ENCODE peak calls at places on chromosome 9, in eight cellular contexts. One of them, this sample, is unnamed.

GRCh38 chr9:35746583-35746982 is 2.4 kb downstream of the GBA2 start:
- DNase-seq in heart left ventricle: no peak
- DNase-seq in lower leg skin: no peak
- DNase-seq in vagina: no peak
- DNase-seq in gastrocnemius medialis: no peak
- DNase-seq in H54: no peak
- DNase-seq in adrenal gland: no peak
- DNase-seq in stomach: no peak
- DNase-seq in this sample: no peak

GRCh38 chr9:127751269-127752054 is 16.4 kb upstream of the TOR2A start:
- DNase-seq in heart left ventricle: no peak
- DNase-seq in lower leg skin: no peak
- DNase-seq in vagina: no peak
- DNase-seq in gastrocnemius medialis: no peak
- DNase-seq in H54: peak; percentile 67
- DNase-seq in adrenal gland: no peak
- DNase-seq in stomach: no peak
- DNase-seq in this sample: no peak

GRCh38 chr9:110847661-110848060 is 179.1 kb downstream of the MUSK start:
- DNase-seq in heart left ventricle: no peak
- DNase-seq in lower leg skin: no peak
- DNase-seq in vagina: no peak
- DNase-seq in gastrocnemius medialis: no peak
- DNase-seq in H54: no peak
- DNase-seq in adrenal gland: no peak
- DNase-seq in stomach: no peak
- DNase-seq in this sample: no peak

GRCh38 chr9:98726735-98727134 is 18.0 kb upstream of the GABBR2 start:
- DNase-seq in heart left ventricle: no peak
- DNase-seq in lower leg skin: peak; percentile 21
- DNase-seq in vagina: no peak
- DNase-seq in gastrocnemius medialis: peak; percentile 21
- DNase-seq in H54: no peak
- DNase-seq in adrenal gland: no peak
- DNase-seq in stomach: no peak
- DNase-seq in this sample: no peak

GRCh38 chr9:12718482-12719026 is 25.4 kb downstream of the TYRP1 start:
- DNase-seq in heart left ventricle: no peak
- DNase-seq in lower leg skin: no peak
- DNase-seq in vagina: no peak
- DNase-seq in gastrocnemius medialis: no peak
- DNase-seq in H54: no peak
- DNase-seq in adrenal gland: no peak
- DNase-seq in stomach: no peak
- DNase-seq in this sample: no peak

GRCh38 chr9:38768351-38768761 is 48.4 kb upstream of the FAM240B start:
- DNase-seq in heart left ventricle: no peak
- DNase-seq in lower leg skin: no peak
- DNase-seq in vagina: no peak
- DNase-seq in gastrocnemius medialis: no peak
- DNase-seq in H54: no peak
- DNase-seq in adrenal gland: no peak
- DNase-seq in stomach: no peak
- DNase-seq in this sample: no peak

GRCh38 chr9:96398582-96399334 is 15.2 kb upstream of the SLC35D2 start:
- DNase-seq in heart left ventricle: no peak
- DNase-seq in lower leg skin: no peak
- DNase-seq in vagina: no peak
- DNase-seq in gastrocnemius medialis: no peak
- DNase-seq in H54: no peak
- DNase-seq in adrenal gland: no peak
- DNase-seq in stomach: peak; percentile 21
- DNase-seq in this sample: no peak

GRCh38 chr9:97412628-97413382 is 909 bp downstream of the TDRD7 start:
- DNase-seq in heart left ventricle: no peak
- DNase-seq in lower leg skin: no peak
- DNase-seq in vagina: no peak
- DNase-seq in gastrocnemius medialis: no peak
- DNase-seq in H54: peak; percentile 67
- DNase-seq in adrenal gland: no peak
- DNase-seq in stomach: no peak
- DNase-seq in this sample: no peak

GRCh38 chr9:112371060-112371459 is 8.8 kb upstream of the HSDL2 start:
- DNase-seq in heart left ventricle: no peak
- DNase-seq in lower leg skin: no peak
- DNase-seq in vagina: no peak
- DNase-seq in gastrocnemius medialis: no peak
- DNase-seq in H54: no peak
- DNase-seq in adrenal gland: no peak
- DNase-seq in stomach: no peak
- DNase-seq in this sample: no peak

GRCh38 chr9:71762900-71763653 is 5.2 kb downstream of the CEMIP2 start:
- DNase-seq in heart left ventricle: no peak
- DNase-seq in lower leg skin: no peak
- DNase-seq in vagina: no peak
- DNase-seq in gastrocnemius medialis: no peak
- DNase-seq in H54: peak; percentile 27
- DNase-seq in adrenal gland: no peak
- DNase-seq in stomach: no peak
- DNase-seq in this sample: no peak

GRCh38 chr9:34430843-34431437 is 27.4 kb downstream of the FAM219A start:
- DNase-seq in heart left ventricle: peak; percentile 84
- DNase-seq in lower leg skin: no peak
- DNase-seq in vagina: no peak
- DNase-seq in gastrocnemius medialis: peak; percentile 87
- DNase-seq in H54: peak; percentile 38
- DNase-seq in adrenal gland: peak; percentile 73
- DNase-seq in stomach: peak; percentile 57
- DNase-seq in this sample: no peak

GRCh38 chr9:38017149-38017884 is 51.7 kb downstream of the SHB start:
- DNase-seq in heart left ventricle: peak; percentile 88
- DNase-seq in lower leg skin: no peak
- DNase-seq in vagina: no peak
- DNase-seq in gastrocnemius medialis: peak; percentile 74
- DNase-seq in H54: peak; percentile 22
- DNase-seq in adrenal gland: no peak
- DNase-seq in stomach: peak; percentile 84
- DNase-seq in this sample: peak; percentile 83

GRCh38 chr9:122370869-122371467 is at the start of gene PTGS1:
- DNase-seq in heart left ventricle: peak; percentile 61
- DNase-seq in lower leg skin: peak; percentile 89
- DNase-seq in vagina: no peak
- DNase-seq in gastrocnemius medialis: no peak
- DNase-seq in H54: no peak
- DNase-seq in adrenal gland: no peak
- DNase-seq in stomach: peak; percentile 68
- DNase-seq in this sample: no peak

GRCh38 chr9:90965911-90966290 is 164.3 kb downstream of the SYK start:
- DNase-seq in heart left ventricle: no peak
- DNase-seq in lower leg skin: no peak
- DNase-seq in vagina: no peak
- DNase-seq in gastrocnemius medialis: no peak
- DNase-seq in H54: no peak
- DNase-seq in adrenal gland: no peak
- DNase-seq in stomach: no peak
- DNase-seq in this sample: no peak

GRCh38 chr9:98288876-98289275 is 33.4 kb upstream of the TBC1D2 start:
- DNase-seq in heart left ventricle: no peak
- DNase-seq in lower leg skin: no peak
- DNase-seq in vagina: no peak
- DNase-seq in gastrocnemius medialis: no peak
- DNase-seq in H54: no peak
- DNase-seq in adrenal gland: no peak
- DNase-seq in stomach: no peak
- DNase-seq in this sample: no peak

GRCh38 chr9:21096172-21096900 is 18.6 kb upstream of the IFNB1 start:
- DNase-seq in heart left ventricle: no peak
- DNase-seq in lower leg skin: no peak
- DNase-seq in vagina: no peak
- DNase-seq in gastrocnemius medialis: no peak
- DNase-seq in H54: no peak
- DNase-seq in adrenal gland: no peak
- DNase-seq in stomach: no peak
- DNase-seq in this sample: no peak

GRCh38 chr9:23821400-23822181 is 4.4 kb downstream of the ELAVL2 start:
- DNase-seq in heart left ventricle: no peak
- DNase-seq in lower leg skin: no peak
- DNase-seq in vagina: no peak
- DNase-seq in gastrocnemius medialis: no peak
- DNase-seq in H54: peak; percentile 51
- DNase-seq in adrenal gland: peak; percentile 42
- DNase-seq in stomach: peak; percentile 24
- DNase-seq in this sample: no peak

GRCh38 chr9:136845465-136846261 is 3.4 kb downstream of the AJM1 start:
- DNase-seq in heart left ventricle: no peak
- DNase-seq in lower leg skin: no peak
- DNase-seq in vagina: no peak
- DNase-seq in gastrocnemius medialis: no peak
- DNase-seq in H54: no peak
- DNase-seq in adrenal gland: no peak
- DNase-seq in stomach: no peak
- DNase-seq in this sample: no peak
- TF ChIP-seq POLR2A in heart left ventricle: no peak
- TF ChIP-seq POLR2A in lower leg skin: no peak
- TF ChIP-seq POLR2A in vagina: no peak
- TF ChIP-seq POLR2A in gastrocnemius medialis: no peak
- TF ChIP-seq POLR2A in H54: no peak
- TF ChIP-seq POLR2A in adrenal gland: no peak
- TF ChIP-seq POLR2A in stomach: no peak
- TF ChIP-seq POLR2A in this sample: no peak

GRCh38 chr9:129166962-129167557 is 11.0 kb downstream of the IER5L start:
- DNase-seq in heart left ventricle: peak; percentile 70
- DNase-seq in lower leg skin: peak; percentile 95
- DNase-seq in vagina: no peak
- DNase-seq in gastrocnemius medialis: peak; percentile 33
- DNase-seq in H54: peak; percentile 76
- DNase-seq in adrenal gland: peak; percentile 73
- DNase-seq in stomach: peak; percentile 95
- DNase-seq in this sample: peak; percentile 85
- TF ChIP-seq POLR2A in heart left ventricle: no peak
- TF ChIP-seq POLR2A in lower leg skin: no peak
- TF ChIP-seq POLR2A in vagina: no peak
- TF ChIP-seq POLR2A in gastrocnemius medialis: peak; percentile 20
- TF ChIP-seq POLR2A in H54: no peak
- TF ChIP-seq POLR2A in adrenal gland: peak; percentile 58
- TF ChIP-seq POLR2A in stomach: no peak
- TF ChIP-seq POLR2A in this sample: no peak

DNA sequence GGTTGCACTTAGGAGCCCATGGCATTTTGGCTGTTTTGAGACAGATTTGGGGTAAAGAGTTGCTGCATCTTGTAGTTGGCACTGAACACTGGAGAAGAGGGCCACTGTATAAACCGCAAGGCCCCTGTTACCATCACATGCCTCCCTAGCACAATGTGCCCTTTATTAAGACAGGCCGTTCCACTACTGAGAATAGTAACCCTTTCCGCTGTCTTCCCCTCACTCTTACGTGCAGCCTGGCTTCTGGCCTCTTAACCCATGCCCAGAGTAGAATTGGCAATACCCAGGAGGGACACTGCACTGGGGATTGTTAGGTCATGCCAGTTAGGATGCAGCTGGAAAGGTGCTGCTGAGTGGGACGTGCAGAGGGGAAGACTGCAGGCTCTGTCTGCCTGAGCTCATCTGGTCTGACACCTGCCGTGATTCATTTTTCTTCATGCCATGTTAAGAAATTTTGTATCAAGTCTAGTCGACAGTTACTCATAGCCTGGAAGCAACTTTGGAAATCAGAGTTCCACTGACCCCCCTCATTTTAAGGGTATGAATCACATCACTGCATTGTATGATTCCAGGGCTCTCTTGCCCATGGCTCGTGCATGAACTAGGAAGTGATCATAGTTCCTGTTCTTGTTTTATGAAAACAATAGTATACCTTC is 146.9 kb upstream of the DMRT1 start:
- DNase-seq in heart left ventricle: peak; percentile 79
- DNase-seq in lower leg skin: no peak
- DNase-seq in vagina: no peak
- DNase-seq in gastrocnemius medialis: peak; percentile 85
- DNase-seq in H54: no peak
- DNase-seq in adrenal gland: no peak
- DNase-seq in stomach: no peak
- DNase-seq in this sample: no peak
- TF ChIP-seq POLR2A in heart left ventricle: no peak
- TF ChIP-seq POLR2A in lower leg skin: no peak
- TF ChIP-seq POLR2A in vagina: no peak
- TF ChIP-seq POLR2A in gastrocnemius medialis: peak; percentile 53
- TF ChIP-seq POLR2A in H54: no peak
- TF ChIP-seq POLR2A in adrenal gland: peak; percentile 21
- TF ChIP-seq POLR2A in stomach: no peak
- TF ChIP-seq POLR2A in this sample: no peak

GRCh38 chr9:88685966-88686365 is 151.0 kb downstream of the NXNL2 start:
- DNase-seq in heart left ventricle: no peak
- DNase-seq in lower leg skin: no peak
- DNase-seq in vagina: no peak
- DNase-seq in gastrocnemius medialis: no peak
- DNase-seq in H54: no peak
- DNase-seq in adrenal gland: no peak
- DNase-seq in stomach: no peak
- DNase-seq in this sample: no peak
- TF ChIP-seq POLR2A in heart left ventricle: no peak
- TF ChIP-seq POLR2A in lower leg skin: no peak
- TF ChIP-seq POLR2A in vagina: no peak
- TF ChIP-seq POLR2A in gastrocnemius medialis: no peak
- TF ChIP-seq POLR2A in H54: no peak
- TF ChIP-seq POLR2A in adrenal gland: no peak
- TF ChIP-seq POLR2A in stomach: no peak
- TF ChIP-seq POLR2A in this sample: no peak

GRCh38 chr9:104144336-104144735 is 50.2 kb downstream of the SMC2 start:
- DNase-seq in heart left ventricle: no peak
- DNase-seq in lower leg skin: no peak
- DNase-seq in vagina: no peak
- DNase-seq in gastrocnemius medialis: no peak
- DNase-seq in H54: no peak
- DNase-seq in adrenal gland: no peak
- DNase-seq in stomach: no peak
- DNase-seq in this sample: no peak
- TF ChIP-seq POLR2A in heart left ventricle: no peak
- TF ChIP-seq POLR2A in lower leg skin: no peak
- TF ChIP-seq POLR2A in vagina: no peak
- TF ChIP-seq POLR2A in gastrocnemius medialis: no peak
- TF ChIP-seq POLR2A in H54: no peak
- TF ChIP-seq POLR2A in adrenal gland: no peak
- TF ChIP-seq POLR2A in stomach: no peak
- TF ChIP-seq POLR2A in this sample: no peak

DNA sequence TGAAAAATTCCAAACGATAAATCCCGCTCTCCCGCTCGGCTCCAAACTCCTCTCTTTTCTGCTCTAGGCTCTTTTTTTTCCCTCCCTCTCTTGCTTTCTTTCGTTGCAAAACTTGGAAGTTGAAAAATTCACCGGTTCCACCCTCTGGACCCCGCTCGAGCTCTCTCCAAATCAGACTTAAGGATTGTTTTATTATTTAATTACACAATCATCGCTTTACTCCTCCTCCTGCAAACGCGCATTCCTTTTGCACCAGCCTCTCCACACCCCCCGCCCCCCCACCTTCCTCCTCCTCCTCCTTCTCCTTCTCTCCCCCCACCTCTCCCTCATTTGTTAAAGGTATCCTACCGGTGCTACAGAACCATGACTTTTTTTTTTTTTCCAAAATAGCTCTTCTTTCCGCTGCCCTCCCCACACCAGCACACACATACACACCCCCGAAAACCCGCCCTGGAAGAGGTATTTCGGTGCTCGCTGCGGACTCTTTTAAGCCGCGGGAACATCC is 535 bp upstream of the NFIB start:
- DNase-seq in heart left ventricle: peak; percentile 82
- DNase-seq in lower leg skin: peak; percentile 92
- DNase-seq in vagina: no peak
- DNase-seq in gastrocnemius medialis: peak; percentile 87
- DNase-seq in H54: peak; percentile 90
- DNase-seq in adrenal gland: peak; percentile 77
- DNase-seq in stomach: peak; percentile 78
- DNase-seq in this sample: peak; percentile 74
- TF ChIP-seq POLR2A in heart left ventricle: no peak
- TF ChIP-seq POLR2A in lower leg skin: no peak
- TF ChIP-seq POLR2A in vagina: no peak
- TF ChIP-seq POLR2A in gastrocnemius medialis: peak; percentile 71
- TF ChIP-seq POLR2A in H54: no peak
- TF ChIP-seq POLR2A in adrenal gland: peak; percentile 83
- TF ChIP-seq POLR2A in stomach: peak; percentile 33
- TF ChIP-seq POLR2A in this sample: peak; percentile 61